ENCODE peak calls at places on chromosomes 12 and 14, in seven cellular contexts. L, N, Q, I, M, W and R are unnamed samples.

GRCh38 chr12:47396902-47397663 is 308.7 kb downstream of the RPAP3 start:
- DNase-seq in M (no peak), W (no peak), Q (no peak), N (no peak), I (no peak), L (no peak), R (no peak)

GRCh38 chr14:56491299-56492285 is 88.0 kb upstream of the TMEM260 start:
- DNase-seq in L (peak), W (peak), Q (peak), I (no peak), N (peak), M (peak), R (no peak)

GRCh38 chr12:51752490-51752889 is 96.0 kb downstream of the FIGNL2 start:
- DNase-seq in N (peak), M (no peak), I (no peak), L (peak), W (peak), Q (peak), R (no peak)

GRCh38 chr12:117441751-117442150 is 80.3 kb upstream of the NOS1 start:
- DNase-seq in M (no peak), I (no peak), N (no peak), Q (peak), W (no peak), L (peak), R (no peak)

GRCh38 chr12:93786669-93787397 is 109.7 kb downstream of the CRADD start:
- DNase-seq in I (no peak), N (no peak), Q (no peak), W (no peak), L (no peak), M (no peak), R (no peak)

GRCh38 chr14:37599527-37600368 is 4.3 kb downstream of the TTC6 start:
- DNase-seq in L (peak), Q (no peak), N (no peak), W (no peak), I (no peak), M (no peak), R (no peak)

GRCh38 chr12:117363953-117364486 is 2.6 kb upstream of the NOS1 start:
- DNase-seq in I (no peak), Q (no peak), N (no peak), M (no peak), L (no peak), W (no peak), R (no peak)

GRCh38 chr12:56152756-56153137 is 360 bp downstream of the MYL6B start:
- DNase-seq in I (no peak), W (no peak), Q (no peak), M (no peak), N (no peak), L (no peak), R (no peak)

GRCh38 chr12:100574262-100575074 is 984 bp downstream of the GAS2L3 start:
- DNase-seq in M (no peak), L (peak), W (no peak), I (no peak), Q (no peak), N (no peak), R (no peak)

GRCh38 chr12:77062846-77063461 is 2.4 kb downstream of the E2F7 start:
- DNase-seq in L (no peak), N (no peak), W (peak), Q (peak), I (no peak), M (no peak), R (no peak)